ENCODE peak calls at places on chromosomes 16 and 17, in six cellular contexts. O is ELR; I is thyroid gland; R is AG09309; V is CD4-positive, alpha-beta T cell; H is fibroblast of the aortic adventitia. B is an unnamed sample.

GRCh38 chr17:39591958-39592954 is 15.5 kb downstream of the NEUROD2 start:
- DNase-seq in O (peak), R (no peak), I (peak), V (no peak), H (peak), B (peak)

GRCh38 chr16:261031-261691 is 14.6 kb downstream of the RGS11 start:
- DNase-seq in O (no peak), V (no peak), I (peak), R (no peak), H (no peak), B (no peak)

GRCh38 chr17:7651097-7651958 is 602 bp downstream of the ATP1B2 start:
- DNase-seq in O (no peak), I (peak), H (no peak), R (no peak), V (no peak), B (no peak)

GRCh38 chr17:83083368-83084201 is 4.2 kb downstream of the METRNL start:
- DNase-seq in H (peak), I (peak), R (peak), V (peak), O (peak), B (no peak)

GRCh38 chr16:29994613-29995329 is 646 bp downstream of the HIRIP3 start:
- DNase-seq in V (no peak), I (no peak), H (peak), O (peak), R (peak), B (peak)

GRCh38 chr16:78436846-78437245 is 337.4 kb downstream of the WWOX start:
- DNase-seq in H (no peak), I (peak), R (no peak), V (no peak), O (no peak), B (no peak)

GRCh38 chr16:56985288-56985961 is 3.9 kb upstream of the NLRC5 start:
- DNase-seq in I (peak), R (peak), O (peak), H (peak), V (no peak), B (peak)

GRCh38 chr17:58677204-58677880 is 14.5 kb downstream of the TEX14 start:
- DNase-seq in R (no peak), I (no peak), V (no peak), H (peak), O (peak), B (no peak)

GRCh38 chr17:49002766-49003165 is 5.6 kb downstream of the IGF2BP1 start:
- DNase-seq in H (no peak), V (no peak), I (no peak), O (no peak), R (no peak), B (no peak)

GRCh38 chr16:86519007-86519648 is 8.8 kb downstream of the FOXF1 start:
- DNase-seq in H (no peak), R (no peak), O (no peak), V (no peak), I (no peak), B (no peak)

GRCh38 chr17:49471089-49471683 is 23.9 kb upstream of the NGFR start:
- DNase-seq in I (no peak), H (peak), R (no peak), V (no peak), O (no peak), B (no peak)

GRCh38 chr16:47499700-47500264 is 38.7 kb downstream of the PHKB start:
- DNase-seq in O (no peak), I (no peak), H (no peak), R (no peak), V (no peak), B (no peak)

GRCh38 chr16:70789231-70789926 is 11.6 kb downstream of the VAC14 start:
- DNase-seq in O (peak), V (no peak), I (peak), H (peak), R (no peak), B (peak)

GRCh38 chr17:58210922-58211321 is 8.1 kb downstream of the MKS1 start:
- DNase-seq in H (no peak), R (no peak), O (no peak), I (no peak), V (no peak), B (no peak)

GRCh38 chr17:44672479-44673093 is 16.3 kb downstream of the MEIOC start:
- DNase-seq in O (peak), H (peak), I (no peak), V (no peak), R (no peak), B (no peak)

GRCh38 chr16:84150926-84151325 is 5.8 kb downstream of the DNAAF1 start:
- DNase-seq in R (no peak), V (no peak), O (no peak), I (no peak), H (no peak), B (no peak)

GRCh38 chr17:73998246-73999220 is 204.9 kb upstream of the RPL38 start:
- DNase-seq in O (peak), V (peak), R (no peak), H (no peak), I (peak), B (peak)

GRCh38 chr16:90009172-90009899 is 9.9 kb downstream of the DBNDD1 start:
- DNase-seq in R (no peak), O (no peak), I (no peak), H (no peak), V (no peak), B (no peak)

GRCh38 chr17:520447-521167 is 168.0 kb upstream of the RPH3AL start:
- DNase-seq in R (no peak), V (no peak), I (no peak), O (no peak), H (no peak), B (no peak)

GRCh38 chr16:27222499-27223225 is 19.3 kb downstream of the KDM8 start:
- DNase-seq in O (peak), V (no peak), H (peak), R (no peak), I (no peak), B (no peak)

GRCh38 chr16:8944113-8944765 is 19.5 kb downstream of the USP7 start:
- DNase-seq in H (no peak), V (no peak), R (no peak), I (no peak), O (no peak), B (no peak)

GRCh38 chr17:1590031-1590746 is 27.6 kb upstream of the PITPNA start:
- DNase-seq in V (no peak), R (peak), H (peak), I (peak), O (peak), B (no peak)

GRCh38 chr17:21164226-21165019 is 37.7 kb downstream of the DHRS7B start:
- DNase-seq in V (no peak), H (peak), R (no peak), I (no peak), O (no peak), B (no peak)

GRCh38 chr17:71975998-71976649 is 144.7 kb upstream of the SOX9 start:
- DNase-seq in I (peak), O (peak), R (peak), V (no peak), H (peak), B (peak)

GRCh38 chr16:73023752-73024570 is 24.0 kb downstream of the ZFHX3 start:
- DNase-seq in V (no peak), R (no peak), O (no peak), I (peak), H (no peak), B (no peak)

GRCh38 chr16:30561212-30561816 is 3.1 kb upstream of the ZNF764 start:
- DNase-seq in I (peak), O (no peak), H (no peak), V (no peak), R (no peak), B (peak)

GRCh38 chr16:75385507-75386152 is 47.7 kb downstream of the CFDP1 start:
- DNase-seq in V (no peak), O (peak), H (peak), I (no peak), R (peak), B (no peak)

GRCh38 chr17:28545787-28546415 is 6.5 kb downstream of the UNC119 start:
- DNase-seq in I (no peak), H (no peak), R (no peak), O (no peak), V (no peak), B (peak)